ENCODE peak calls at places on chromosomes 13 and 19, in seven cellular contexts. J, K, V, U, N, D and O are unnamed samples.

GRCh38 chr19:40312533-40312932 is 27.4 kb upstream of the AKT2 start:
- DNase-seq in J (peak; percentile 22), K (no peak), V (no peak), U (no peak), N (no peak), D (no peak), O (peak; percentile 27)

GRCh38 chr19:11031421-11032070 is 57.7 kb upstream of the LDLR start:
- DNase-seq in J (no peak), K (no peak), V (no peak), U (no peak), N (no peak), D (no peak), O (no peak)

GRCh38 chr13:100544866-100545683 is 43.5 kb downstream of the GGACT start:
- DNase-seq in J (no peak), K (no peak), V (no peak), U (no peak), N (peak; percentile 20), D (no peak), O (no peak)

GRCh38 chr19:47549341-47549768 is 23.6 kb downstream of the ZNF541 start:
- DNase-seq in J (no peak), K (no peak), V (no peak), U (no peak), N (no peak), D (no peak), O (no peak)

GRCh38 chr19:29491491-29491890 is 34.3 kb upstream of the VSTM2B start:
- DNase-seq in J (no peak), K (no peak), V (no peak), U (no peak), N (no peak), D (no peak), O (no peak)

GRCh38 chr19:57903298-57904174 is 12.9 kb downstream of the ZNF417 start:
- DNase-seq in J (peak; percentile 12), K (no peak), V (no peak), U (no peak), N (no peak), D (no peak), O (no peak)

GRCh38 chr19:46603195-46603637 is 2.1 kb downstream of the CALM3 start:
- DNase-seq in J (peak; percentile 63), K (no peak), V (no peak), U (no peak), N (no peak), D (no peak), O (no peak)

GRCh38 chr19:47232422-47233211 is 1.6 kb upstream of the BBC3 start:
- DNase-seq in J (no peak), K (no peak), V (no peak), U (no peak), N (no peak), D (no peak), O (no peak)

GRCh38 chr13:105410602-105411001 is 1124.9 kb downstream of the EFNB2 start:
- DNase-seq in J (peak; percentile 21), K (no peak), V (peak; percentile 19), U (peak; percentile 61), N (no peak), D (no peak), O (peak; percentile 3)

GRCh38 chr13:44271915-44272341 is 101.7 kb upstream of the SERP2 start:
- DNase-seq in J (no peak), K (no peak), V (no peak), U (no peak), N (no peak), D (no peak), O (no peak)

GRCh38 chr13:95296326-95296939 is 4.8 kb downstream of the ABCC4 start:
- DNase-seq in J (no peak), K (no peak), V (no peak), U (peak; percentile 47), N (no peak), D (no peak), O (no peak)

GRCh38 chr19:13102416-13102665 is 317 bp downstream of the LYL1 start:
- DNase-seq in J (no peak), K (no peak), V (no peak), U (no peak), N (no peak), D (no peak), O (no peak)

GRCh38 chr19:3479819-3480215 is 508 bp downstream of the SMIM24 start:
- DNase-seq in J (peak; percentile 80), K (no peak), V (no peak), U (peak; percentile 39), N (no peak), D (no peak), O (peak; percentile 41)

GRCh38 chr13:44758595-44759221 is 182.6 kb upstream of the TSC22D1 start:
- DNase-seq in J (no peak), K (no peak), V (peak; percentile 42), U (no peak), N (no peak), D (no peak), O (no peak)

GRCh38 chr13:34207334-34207733 is 389.4 kb downstream of the RFC3 start:
- DNase-seq in J (no peak), K (no peak), V (peak; percentile 64), U (no peak), N (no peak), D (no peak), O (no peak)

GRCh38 chr13:31887311-31887710 is 144.3 kb upstream of the FRY start:
- DNase-seq in J (no peak), K (no peak), V (peak; percentile 85), U (no peak), N (no peak), D (no peak), O (no peak)

GRCh38 chr19:35066121-35066520 is 24.6 kb downstream of the HPN start:
- DNase-seq in J (no peak), K (no peak), V (no peak), U (no peak), N (no peak), D (no peak), O (no peak)

GRCh38 chr13:32650705-32651311 is 64.6 kb downstream of the PDS5B start:
- DNase-seq in J (peak; percentile 68), K (no peak), V (peak; percentile 8), U (peak; percentile 27), N (peak; percentile 17), D (no peak), O (peak; percentile 82)

GRCh38 chr13:25977671-25978070 is 74.1 kb downstream of the SHISA2 start:
- DNase-seq in J (no peak), K (no peak), V (no peak), U (no peak), N (no peak), D (no peak), O (no peak)

GRCh38 chr13:114054269-114054668 is 78.2 kb downstream of the RASA3 start:
- DNase-seq in J (peak; percentile 62), K (no peak), V (no peak), U (peak; percentile 35), N (no peak), D (no peak), O (no peak)

GRCh38 chr19:29672933-29673336 is 7.7 kb downstream of the PLEKHF1 start:
- DNase-seq in J (no peak), K (no peak), V (no peak), U (no peak), N (no peak), D (peak; percentile 69), O (peak; percentile 94)